ENCODE peak calls at places on chromosomes 5 and 9, in four cellular contexts. I is AG09319, X is RPMI8226, Q is ACHN. C is an unnamed sample.

GRCh38 chr9:121637441-121638222 is 13.8 kb upstream of the DAB2IP start:
- DNase-seq in X (peak; percentile 82), I (no peak), Q (peak; percentile 38), C (no peak)

GRCh38 chr5:68215888-68216736 is 556 bp downstream of the PIK3R1 start:
- DNase-seq in Q (peak; percentile 48), I (no peak), X (peak; percentile 84), C (peak; percentile 79)

GRCh38 chr5:6590581-6590980 is 42.3 kb downstream of the NSUN2 start:
- DNase-seq in I (no peak), Q (no peak), X (no peak), C (no peak)

GRCh38 chr9:106077731-106078130 is 383.4 kb downstream of the TMEM38B start:
- DNase-seq in X (no peak), I (no peak), Q (no peak), C (no peak)

GRCh38 chr9:9122230-9122875 is 1322.8 kb upstream of the DMAC1 start:
- DNase-seq in X (no peak), Q (no peak), I (no peak), C (no peak)

GRCh38 chr5:61414806-61415205 is 82.7 kb downstream of the ZSWIM6 start:
- DNase-seq in X (no peak), I (no peak), Q (no peak), C (no peak)

GRCh38 chr5:54251981-54252380 is 58.4 kb downstream of the ARL15 start:
- DNase-seq in X (no peak), Q (no peak), I (no peak), C (no peak)

GRCh38 chr9:13478637-13479036 is 199.1 kb upstream of the MPDZ start:
- DNase-seq in X (no peak), Q (no peak), I (peak; percentile 0), C (no peak)

GRCh38 chr5:85717203-85717563 is 900.6 kb upstream of the COX7C start:
- DNase-seq in I (no peak), X (no peak), Q (no peak), C (no peak)

GRCh38 chr9:24698864-24699518 is 153.3 kb upstream of the IZUMO3 start:
- DNase-seq in X (peak; percentile 11), Q (peak; percentile 5), I (no peak), C (no peak)

GRCh38 chr5:62791059-62791458 is 212.4 kb downstream of the LRRC70 start:
- DNase-seq in Q (peak; percentile 35), I (no peak), X (peak; percentile 47), C (no peak)

GRCh38 chr9:89375181-89375760 is 57.0 kb downstream of the SECISBP2 start:
- DNase-seq in X (no peak), I (no peak), Q (no peak), C (peak; percentile 80)

GRCh38 chr5:141528401-141528984 is 39.6 kb downstream of the PCDHGC5 start:
- DNase-seq in Q (no peak), I (no peak), X (no peak), C (no peak)

GRCh38 chr9:136201609-136202448 is 3.1 kb downstream of the LHX3 start:
- DNase-seq in X (no peak), I (no peak), Q (no peak), C (no peak)

GRCh38 chr9:101119206-101119819 is 90.8 kb downstream of the PLPPR1 start:
- DNase-seq in Q (peak; percentile 24), X (peak; percentile 48), I (no peak), C (peak; percentile 35)

GRCh38 chr9:95494416-95495371 is 22.1 kb downstream of the PTCH1 start:
- DNase-seq in Q (no peak), I (no peak), X (peak; percentile 94), C (peak; percentile 70)

GRCh38 chr9:131198316-131198715 is 72.9 kb downstream of the NUP214 start:
- DNase-seq in I (no peak), Q (no peak), X (no peak), C (no peak)

GRCh38 chr9:94161673-94162072 is 77.4 kb downstream of the PTPDC1 start:
- DNase-seq in I (no peak), Q (no peak), X (no peak), C (no peak)

GRCh38 chr5:168947212-168947868 is 353.6 kb downstream of the SLIT3 start:
- DNase-seq in Q (peak; percentile 41), X (peak; percentile 47), I (no peak), C (peak; percentile 73)

GRCh38 chr5:15587941-15588340 is 88.0 kb downstream of the FBXL7 start:
- DNase-seq in X (no peak), Q (no peak), I (peak; percentile 72), C (no peak)

GRCh38 chr5:13878357-13878756 is 66.1 kb downstream of the DNAH5 start:
- DNase-seq in Q (no peak), X (no peak), I (no peak), C (no peak)

GRCh38 chr9:83957029-83957513 is 22.9 kb downstream of the HNRNPK start:
- DNase-seq in I (no peak), Q (peak; percentile 59), X (no peak), C (no peak)

GRCh38 chr5:55406292-55406691 is 98.5 kb downstream of the MTREX start:
- DNase-seq in X (no peak), I (no peak), Q (no peak), C (no peak)

GRCh38 chr9:31574006-31574750 is 810.3 kb upstream of the ACO1 start:
- DNase-seq in X (no peak), I (no peak), Q (no peak), C (no peak)

GRCh38 chr5:120923026-120923425 is 458.9 kb downstream of the PRR16 start:
- DNase-seq in I (no peak), Q (no peak), X (no peak), C (no peak)

GRCh38 chr5:167284491-167284890 is 1007.0 kb upstream of the WWC1 start:
- DNase-seq in Q (no peak), X (peak; percentile 28), I (no peak), C (no peak)

GRCh38 chr5:137340899-137341298 is 158.2 kb downstream of the SPOCK1 start:
- DNase-seq in I (no peak), X (no peak), Q (no peak), C (no peak)

GRCh38 chr9:91837982-91838731 is 111.9 kb downstream of the ROR2 start:
- DNase-seq in Q (peak; percentile 61), I (no peak), X (no peak), C (no peak)

GRCh38 chr5:73826761-73827450 is 200.9 kb downstream of the ARHGEF28 start:
- DNase-seq in I (peak; percentile 72), Q (no peak), X (no peak), C (no peak)

GRCh38 chr5:5891350-5891749 is 468.9 kb downstream of the ICE1 start:
- DNase-seq in X (no peak), Q (no peak), I (no peak), C (peak; percentile 31)